ENCODE peak calls at places on chromosomes 11 and 22, in five cellular contexts. C, A, M, D and N are unnamed samples. For H3K27me3, the result is how much of the 10 kb centered on the place peaks cover.

GRCh38 chr22:44337658-44338004 is 24.9 kb upstream of the SHISAL1 start:
- DNase-seq in M (no peak), A (peak), D (no peak), C (peak), N (no peak)

GRCh38 chr22:33324228-33324627 is 266.0 kb upstream of the SYN3 start:
- DNase-seq in D (no peak), C (no peak), M (no peak), A (no peak), N (no peak)

GRCh38 chr11:125273519-125274000 is 109.0 kb downstream of the PKNOX2 start:
- DNase-seq in M (no peak), D (no peak), C (no peak), A (no peak), N (no peak)

GRCh38 chr22:25139062-25139461 is 60.6 kb upstream of the CRYBB3 start:
- DNase-seq in C (no peak), A (no peak), D (no peak), M (no peak), N (no peak)

GRCh38 chr11:31974737-31975136 is 116.1 kb upstream of the RCN1 start:
- DNase-seq in M (no peak), C (no peak), D (no peak), A (peak), N (no peak)

GRCh38 chr11:33457948-33458347 is 200.8 kb downstream of the HIPK3 start:
- DNase-seq in C (no peak), A (no peak), D (no peak), M (no peak), N (no peak)

GRCh38 chr22:45082795-45083194 is 73.0 kb upstream of the PHF21B start:
- DNase-seq in M (no peak), A (no peak), D (no peak), C (no peak), N (no peak)

GRCh38 chr22:22703715-22704114 is 59.3 kb downstream of the GGTLC2 start:
- DNase-seq in M (no peak), A (no peak), C (no peak), D (no peak), N (no peak)

GRCh38 chr22:23556026-23556620 is 24.0 kb downstream of the IGLL1 start:
- DNase-seq in C (no peak), D (no peak), M (no peak), A (no peak), N (no peak)

GRCh38 chr11:69499216-69499945 is 17.9 kb downstream of the LINC01488 start:
- DNase-seq in A (no peak), D (no peak), C (no peak), M (no peak), N (no peak)

GRCh38 chr22:43101306-43101705 is 9.2 kb upstream of the BIK start:
- DNase-seq in M (no peak), D (no peak), C (no peak), A (no peak), N (no peak)

GRCh38 chr11:78645226-78646202 is 70.8 kb upstream of the NARS2 start:
- DNase-seq in M (peak), C (peak), A (peak), D (peak), N (peak)

GRCh38 chr11:100827934-100828661 is 141.0 kb downstream of the ARHGAP42 start:
- DNase-seq in A (peak), M (no peak), C (no peak), D (no peak), N (no peak)

GRCh38 chr11:111737877-111738205 is 28.3 kb downstream of the PPP2R1B start:
- DNase-seq in A (no peak), M (no peak), D (no peak), C (no peak), N (no peak)

GRCh38 chr11:111105566-111105965 is 140.0 kb upstream of the POU2AF2 start:
- DNase-seq in M (no peak), C (no peak), A (peak), D (no peak), N (no peak)

GRCh38 chr11:123704341-123704740 is 37.1 kb downstream of the ZNF202 start:
- DNase-seq in M (no peak), D (no peak), C (no peak), A (no peak), N (no peak)

GRCh38 chr11:27869701-27870100 is 169.4 kb upstream of the BDNF start:
- DNase-seq in D (no peak), M (no peak), A (no peak), C (no peak), N (no peak)

GRCh38 chr11:46298699-46299424 is 21.4 kb downstream of the CREB3L1 start:
- DNase-seq in D (no peak), C (no peak), A (peak), M (no peak), N (no peak)

GRCh38 chr11:24574461-24574860 is 77.6 kb downstream of the LUZP2 start:
- DNase-seq in C (no peak), M (no peak), A (peak), D (no peak), N (no peak)

DNA sequence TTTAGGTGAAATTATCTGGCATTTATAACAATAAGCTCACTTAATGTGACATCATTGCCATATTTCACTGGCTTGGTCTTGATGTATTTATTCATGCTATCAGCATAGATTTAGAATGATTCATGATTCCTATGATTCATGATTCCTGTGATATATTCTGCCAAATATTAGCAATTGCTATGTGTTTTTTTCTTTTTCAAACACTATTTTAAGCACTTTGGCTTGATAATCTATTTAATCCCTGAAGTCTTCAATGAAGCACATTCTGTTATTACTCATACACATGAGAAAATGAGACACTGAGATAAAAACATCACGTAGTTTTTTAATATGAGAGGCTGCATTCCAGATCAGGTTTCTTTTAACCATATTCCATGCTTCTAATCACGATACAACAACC is 78.5 kb downstream of the LUZP2 start:
- DNase-seq in D (no peak), A (peak), C (no peak), M (no peak), N (no peak)
- H3K27me3 ChIP-seq in D (under half), A (under half), C (under half), M (under half), N (under half)

DNA sequence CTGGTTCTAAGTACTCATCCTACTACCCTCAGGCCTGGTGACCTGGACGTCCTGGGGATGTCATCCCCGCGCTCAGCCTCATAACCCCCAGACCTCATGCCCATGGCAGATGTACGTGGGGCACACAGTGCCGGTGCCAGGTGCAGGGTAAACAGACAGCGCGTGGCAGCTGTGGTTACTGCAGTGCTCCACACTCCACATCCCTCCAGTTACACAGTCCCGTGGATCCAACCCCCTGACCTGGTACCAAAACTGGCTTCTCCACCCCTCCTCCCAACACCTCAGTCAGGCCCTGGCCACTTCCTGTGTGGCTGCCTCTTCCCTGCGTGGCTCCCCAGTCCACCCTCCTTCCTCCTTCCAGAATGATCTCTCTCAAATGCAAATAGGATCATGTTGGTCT is 95.2 kb downstream of the DSCAML1 start:
- DNase-seq in M (no peak), D (no peak), A (no peak), C (no peak), N (no peak)
- H3K27me3 ChIP-seq in M (under half), D (under half), A (under half), C (under half), N (under half)

DNA sequence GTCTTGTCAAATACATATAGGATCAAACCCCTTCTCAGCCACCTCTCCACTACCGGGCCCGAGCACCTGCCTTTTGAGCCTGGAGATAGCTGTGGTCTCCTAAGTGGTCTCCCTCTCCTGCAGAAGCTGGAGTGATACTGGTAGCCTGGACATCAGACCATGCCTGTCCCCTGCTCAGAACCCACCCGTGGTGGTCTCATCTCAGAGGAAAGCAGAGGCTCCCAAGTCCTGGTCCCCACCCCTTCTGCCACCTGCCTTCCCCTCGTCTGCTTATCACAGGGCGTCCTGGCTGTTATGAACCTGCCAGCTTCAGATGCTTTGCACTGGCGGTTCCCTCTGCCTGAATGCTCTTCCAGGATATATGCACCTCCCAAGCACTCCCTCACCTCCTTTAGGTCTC is 50.5 kb upstream of the EIF3D start:
- DNase-seq in C (no peak), D (no peak), A (no peak), M (no peak), N (no peak)
- H3K27me3 ChIP-seq in C (under half), D (under half), A (half or more), M (under half), N (under half)

GRCh38 chr22:37310075-37310606 is 27.8 kb downstream of the CYTH4 start:
- DNase-seq in A (no peak), D (no peak), M (no peak), C (no peak), N (no peak)
- H3K27me3 ChIP-seq in A (under half), D (under half), M (under half), C (under half), N (under half)